ENCODE peak calls at places on chromosomes 6 and 20, in four cellular contexts. M is lung, O is tibial artery, A is transverse colon. J is an unnamed sample.

GRCh38 chr6:20840675-20841074 is 306.4 kb downstream of the CDKAL1 start:
- DNase-seq in M (no peak), O (no peak), A (no peak), J (no peak)

GRCh38 chr6:90434096-90434495 is 137.5 kb upstream of the BACH2 start:
- DNase-seq in M (no peak), O (no peak), A (no peak), J (no peak)

GRCh38 chr20:5612476-5613291 is 137.5 kb upstream of the SHLD1 start:
- DNase-seq in M (no peak), O (no peak), A (no peak), J (no peak)

GRCh38 chr6:125974214-125974866 is 12.0 kb upstream of the TRMT11 start:
- DNase-seq in M (no peak), O (no peak), A (no peak), J (no peak)

GRCh38 chr6:130675072-130675471 is 152.1 kb upstream of the SMLR1 start:
- DNase-seq in M (no peak), O (no peak), A (no peak), J (no peak)

GRCh38 chr6:111871725-111872520 is 1.3 kb downstream of the FYN start:
- DNase-seq in M (no peak), O (no peak), A (peak; percentile 8), J (peak; percentile 37)

GRCh38 chr6:3208096-3208774 is 19.2 kb downstream of the TUBB2B start:
- DNase-seq in M (no peak), O (peak; percentile 91), A (no peak), J (no peak)

GRCh38 chr20:23533161-23533560 is 35.1 kb downstream of the CST9L start:
- DNase-seq in M (no peak), O (no peak), A (no peak), J (no peak)

GRCh38 chr6:127026247-127026646 is 92.2 kb upstream of the RSPO3 start:
- DNase-seq in M (no peak), O (no peak), A (no peak), J (no peak)

GRCh38 chr20:57507477-57507876 is 17.5 kb downstream of the CTCFL start:
- DNase-seq in M (no peak), O (no peak), A (no peak), J (no peak)

GRCh38 chr6:95099410-95099809 is 477.9 kb upstream of the MANEA start:
- DNase-seq in M (no peak), O (no peak), A (no peak), J (no peak)

GRCh38 chr20:61753196-61753942 is 312.3 kb downstream of the TAF4 start:
- DNase-seq in M (no peak), O (no peak), A (no peak), J (no peak)

GRCh38 chr20:48652961-48653705 is 174.7 kb downstream of the PREX1 start:
- DNase-seq in M (no peak), O (no peak), A (no peak), J (no peak)

GRCh38 chr6:8993111-8993510 is 557.8 kb upstream of the SLC35B3 start:
- DNase-seq in M (no peak), O (no peak), A (no peak), J (no peak)

GRCh38 chr6:142944126-142945066 is 580 bp downstream of the HIVEP2 start:
- DNase-seq in M (peak; percentile 80), O (peak; percentile 94), A (peak; percentile 89), J (peak; percentile 93)

GRCh38 chr20:25281541-25281991 is 33.7 kb downstream of the PYGB start:
- DNase-seq in M (no peak), O (peak; percentile 52), A (peak; percentile 78), J (peak; percentile 2)

GRCh38 chr6:79570129-79570801 is 33.0 kb upstream of the LCA5 start:
- DNase-seq in M (peak; percentile 42), O (no peak), A (peak; percentile 61), J (no peak)

GRCh38 chr6:116003668-116004067 is 57.0 kb downstream of the FRK start:
- DNase-seq in M (no peak), O (no peak), A (no peak), J (no peak)

GRCh38 chr6:11212625-11213024 is 19.8 kb downstream of the NEDD9 start:
- DNase-seq in M (peak; percentile 57), O (peak; percentile 82), A (no peak), J (peak; percentile 73)

GRCh38 chr6:160792711-160793110 is 90.7 kb downstream of the PLG start:
- DNase-seq in M (no peak), O (no peak), A (no peak), J (no peak)

GRCh38 chr20:36579996-36580545 is 6.7 kb downstream of the TGIF2 start:
- DNase-seq in M (no peak), O (no peak), A (no peak), J (no peak)

GRCh38 chr6:116152620-116153019 is 26.7 kb upstream of the COL10A1 start:
- DNase-seq in M (no peak), O (no peak), A (no peak), J (no peak)

GRCh38 chr20:39630215-39630614 is 668.1 kb downstream of the DHX35 start:
- DNase-seq in M (no peak), O (no peak), A (no peak), J (no peak)

GRCh38 chr6:139338845-139339244 is 35.6 kb downstream of the CITED2 start:
- DNase-seq in M (no peak), O (no peak), A (no peak), J (no peak)

GRCh38 chr6:119350202-119351004 is 842 bp upstream of the MAN1A1 start:
- DNase-seq in M (peak; percentile 39), O (no peak), A (peak; percentile 22), J (no peak)

GRCh38 chr20:1210501-1210900 is 7.2 kb downstream of the C20orf202 start:
- DNase-seq in M (no peak), O (no peak), A (no peak), J (no peak)

GRCh38 chr6:16238057-16238657 is at the start of gene GMPR:
- DNase-seq in M (peak; percentile 78), O (peak; percentile 95), A (peak; percentile 82), J (peak; percentile 81)

GRCh38 chr6:165109011-165109410 is 200.4 kb downstream of the C6orf118 start:
- DNase-seq in M (no peak), O (no peak), A (no peak), J (no peak)

GRCh38 chr20:52783769-52784168 is 188.4 kb upstream of the TSHZ2 start:
- DNase-seq in M (no peak), O (no peak), A (no peak), J (no peak)

GRCh38 chr20:63187338-63188158 is 28.4 kb downstream of the YTHDF1 start:
- DNase-seq in M (no peak), O (no peak), A (no peak), J (no peak)

GRCh38 chr6:6003334-6004146 is 3.2 kb downstream of the NRN1 start:
- DNase-seq in M (no peak), O (no peak), A (no peak), J (peak; percentile 47)

GRCh38 chr6:13461352-13461751 is 26.0 kb downstream of the GFOD1 start:
- DNase-seq in M (no peak), O (no peak), A (no peak), J (no peak)

GRCh38 chr6:3884007-3884745 is 35.0 kb downstream of the FAM50B start:
- DNase-seq in M (no peak), O (no peak), A (no peak), J (no peak)

GRCh38 chr6:20168668-20169633 is 43.3 kb downstream of the MBOAT1 start:
- DNase-seq in M (no peak), O (peak; percentile 74), A (no peak), J (no peak)

GRCh38 chr20:49405062-49405683 is 77.3 kb downstream of the KCNB1 start:
- DNase-seq in M (no peak), O (no peak), A (no peak), J (no peak)

GRCh38 chr6:26627843-26628242 is 31.1 kb downstream of the ABT1 start:
- DNase-seq in M (no peak), O (no peak), A (no peak), J (no peak)

GRCh38 chr6:26624557-26624956 is 27.8 kb downstream of the ABT1 start:
- DNase-seq in M (no peak), O (no peak), A (no peak), J (no peak)

GRCh38 chr6:26629373-26629772 is 30.2 kb downstream of the ZNF322 start:
- DNase-seq in M (no peak), O (no peak), A (no peak), J (no peak)

GRCh38 chr6:26623339-26623859 is 26.6 kb downstream of the ABT1 start:
- DNase-seq in M (no peak), O (no peak), A (no peak), J (no peak)
- TF ChIP-seq CTCF in M (no peak), O (no peak), A (no peak), J (no peak)

DNA sequence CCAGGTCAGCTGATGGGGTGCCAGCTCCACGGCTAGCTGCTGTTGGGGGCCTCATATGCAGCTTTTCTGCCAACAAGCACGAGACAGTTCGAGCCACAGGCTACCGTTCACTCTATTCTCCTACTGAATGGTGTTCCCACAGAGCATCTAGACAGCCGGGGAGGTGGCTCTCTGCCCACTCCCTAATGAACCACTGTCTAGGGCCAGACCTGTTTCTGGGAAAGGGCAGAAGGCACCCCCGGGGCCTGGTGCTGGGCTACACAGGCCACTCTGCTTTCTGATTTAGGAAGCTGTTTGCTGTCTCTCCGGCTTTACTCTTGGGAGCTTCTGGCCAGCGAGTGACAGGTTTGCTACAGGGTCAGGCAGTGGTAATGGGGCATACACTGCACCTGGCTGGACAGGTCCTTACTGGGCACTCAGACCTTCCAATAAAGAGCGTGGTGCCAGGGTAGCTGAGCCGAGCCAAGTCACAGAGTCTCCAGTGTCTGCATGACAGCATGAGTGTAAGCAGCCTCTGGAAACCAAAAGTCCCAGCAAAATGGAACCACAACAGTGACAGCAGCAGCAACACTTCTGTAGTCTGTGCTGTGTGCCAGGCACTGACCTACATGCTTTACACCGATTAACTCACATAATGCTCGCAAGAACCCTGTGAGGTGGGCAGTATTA is 8.4 kb downstream of the CCDC167 start:
- DNase-seq in M (no peak), O (no peak), A (no peak), J (no peak)
- H3K4me3 ChIP-seq in M (no peak overlapping the region), O (no peak overlapping the region), A (no peak overlapping the region), J (no peak overlapping the region)

GRCh38 chr20:33824852-33825251 is 13.7 kb downstream of the CHMP4B start:
- DNase-seq in M (no peak), O (no peak), A (no peak), J (no peak)

GRCh38 chr20:33827109-33827508 is 16.0 kb downstream of the CHMP4B start:
- DNase-seq in M (no peak), O (no peak), A (no peak), J (no peak)

GRCh38 chr20:33827629-33828325 is 16.6 kb downstream of the CHMP4B start:
- DNase-seq in M (no peak), O (no peak), A (no peak), J (no peak)

GRCh38 chr20:33826270-33826897 is 15.2 kb downstream of the CHMP4B start:
- DNase-seq in M (no peak), O (no peak), A (no peak), J (no peak)

GRCh38 chr20:33825340-33826269 is 14.5 kb downstream of the CHMP4B start:
- DNase-seq in M (no peak), O (no peak), A (no peak), J (no peak)
- H3K4me1 ChIP-seq in M (peaks cover 34% of the 10 kb centered on the region), O (peaks cover 36% of the 10 kb centered on the region), A (peaks cover 85% of the 10 kb centered on the region), J (peaks cover 90% of the 10 kb centered on the region)

DNA sequence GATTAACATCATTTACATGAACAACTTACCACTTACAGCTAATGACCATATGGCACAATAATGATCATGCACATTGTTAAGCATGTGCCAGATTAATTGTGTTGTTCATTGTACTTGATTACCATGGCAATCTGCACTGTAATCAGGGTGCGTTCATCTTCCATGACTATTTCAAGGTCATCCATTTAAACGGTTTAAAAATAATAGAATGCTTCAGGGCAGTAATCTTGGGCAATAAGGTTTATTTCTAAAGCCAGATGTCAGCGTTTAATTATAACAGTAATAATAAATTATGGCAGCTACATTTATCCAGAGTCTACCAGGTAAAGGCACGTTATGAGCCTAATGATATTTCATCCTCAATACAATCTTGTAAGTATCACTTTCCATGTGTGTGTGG is 23.4 kb upstream of the UBE2J1 start:
- DNase-seq in M (no peak), O (no peak), A (no peak), J (no peak)
- TF ChIP-seq CTCF in M (no peak), O (no peak), A (no peak), J (no peak)